ENCODE peak calls at places on chromosomes 11 and 22, in six cellular contexts. O, U, I, A, C and N are unnamed samples.

GRCh38 chr11:61152816-61153592 is 8.2 kb downstream of the VPS37C start:
- DNase-seq in I (peak), A (no peak), O (no peak), U (peak), C (no peak), N (peak)

GRCh38 chr11:32088117-32088941 is 2.5 kb upstream of the RCN1 start:
- DNase-seq in C (no peak), I (peak), A (no peak), U (no peak), O (no peak), N (peak)

GRCh38 chr11:92376146-92376599 is 151.6 kb downstream of the FAT3 start:
- DNase-seq in O (no peak), U (no peak), C (no peak), I (peak), A (no peak), N (peak)

GRCh38 chr11:95505927-95506426 is 275.0 kb upstream of the SESN3 start:
- DNase-seq in A (no peak), C (no peak), I (peak), U (no peak), O (no peak), N (peak)

GRCh38 chr11:73390601-73391565 is 14.7 kb downstream of the RELT start:
- DNase-seq in U (no peak), I (no peak), O (no peak), A (no peak), C (no peak), N (no peak)

GRCh38 chr11:34461215-34461614 is 22.5 kb downstream of the CAT start:
- DNase-seq in O (no peak), U (no peak), I (no peak), C (no peak), A (no peak), N (no peak)

GRCh38 chr11:108960498-108960897 is 295.6 kb downstream of the DDX10 start:
- DNase-seq in I (no peak), O (no peak), A (no peak), U (no peak), C (no peak), N (no peak)

GRCh38 chr11:45859661-45860140 is 12.4 kb downstream of the CRY2 start:
- DNase-seq in C (no peak), O (no peak), I (peak), U (no peak), A (peak), N (peak)

GRCh38 chr11:90220391-90220790 is 2.5 kb downstream of the CHORDC1 start:
- DNase-seq in A (no peak), I (no peak), O (no peak), U (no peak), C (no peak), N (peak)

GRCh38 chr11:108734956-108735559 is 70.2 kb downstream of the DDX10 start:
- DNase-seq in C (no peak), I (no peak), U (no peak), A (no peak), O (no peak), N (no peak)

GRCh38 chr22:46054091-46054877 is 77.3 kb upstream of the WNT7B start:
- DNase-seq in O (no peak), I (no peak), A (no peak), U (no peak), C (no peak), N (peak)

GRCh38 chr11:61091373-61092279 is 10.7 kb upstream of the CD5 start:
- DNase-seq in O (no peak), I (no peak), C (no peak), U (no peak), A (no peak), N (peak)